ENCODE peak calls at places on chromosomes 12 and 14, in nine cellular contexts. One of them, this sample, is unnamed.

GRCh38 chr12:107373238-107373809 is 280.0 kb upstream of the CRY1 start:
- DNase-seq in A549: no peak
- DNase-seq in activated T-cell treated with anti-CD3 and anti-CD28 coated beads, Interleukin-2, amount 50 U/mL, for 72 hours: no peak
- DNase-seq in GM10248: no peak
- DNase-seq in posterior cingulate gyrus: no peak
- DNase-seq in hypothalamus: no peak
- DNase-seq in ACHN: no peak
- DNase-seq in amygdala: no peak
- DNase-seq in activated CD4-positive, alpha-beta T cell treated with anti-CD3 and anti-CD28 coated beads for 4 hours: no peak
- DNase-seq in this sample: peak; percentile 48

GRCh38 chr14:36367985-36368774 is 47.7 kb upstream of the MBIP start:
- DNase-seq in A549: no peak
- DNase-seq in activated T-cell treated with anti-CD3 and anti-CD28 coated beads, Interleukin-2, amount 50 U/mL, for 72 hours: no peak
- DNase-seq in GM10248: no peak
- DNase-seq in posterior cingulate gyrus: no peak
- DNase-seq in hypothalamus: no peak
- DNase-seq in ACHN: no peak
- DNase-seq in amygdala: no peak
- DNase-seq in activated CD4-positive, alpha-beta T cell treated with anti-CD3 and anti-CD28 coated beads for 4 hours: no peak
- DNase-seq in this sample: no peak

GRCh38 chr12:31589896-31590729 is 823 bp downstream of the DENND5B start:
- DNase-seq in A549: peak; percentile 81
- DNase-seq in activated T-cell treated with anti-CD3 and anti-CD28 coated beads, Interleukin-2, amount 50 U/mL, for 72 hours: peak; percentile 54
- DNase-seq in GM10248: peak; percentile 60
- DNase-seq in posterior cingulate gyrus: peak; percentile 89
- DNase-seq in hypothalamus: peak; percentile 78
- DNase-seq in ACHN: peak; percentile 85
- DNase-seq in amygdala: peak; percentile 81
- DNase-seq in activated CD4-positive, alpha-beta T cell treated with anti-CD3 and anti-CD28 coated beads for 4 hours: peak; percentile 1
- DNase-seq in this sample: peak; percentile 29

GRCh38 chr14:70919774-70920173 is 12.5 kb downstream of the PCNX1 start:
- DNase-seq in A549: no peak
- DNase-seq in activated T-cell treated with anti-CD3 and anti-CD28 coated beads, Interleukin-2, amount 50 U/mL, for 72 hours: no peak
- DNase-seq in GM10248: no peak
- DNase-seq in posterior cingulate gyrus: no peak
- DNase-seq in hypothalamus: no peak
- DNase-seq in ACHN: peak; percentile 24
- DNase-seq in amygdala: no peak
- DNase-seq in activated CD4-positive, alpha-beta T cell treated with anti-CD3 and anti-CD28 coated beads for 4 hours: peak; percentile 45
- DNase-seq in this sample: no peak

GRCh38 chr14:38536376-38537038 is 280.6 kb upstream of the CLEC14A start:
- DNase-seq in A549: no peak
- DNase-seq in activated T-cell treated with anti-CD3 and anti-CD28 coated beads, Interleukin-2, amount 50 U/mL, for 72 hours: no peak
- DNase-seq in GM10248: no peak
- DNase-seq in posterior cingulate gyrus: no peak
- DNase-seq in hypothalamus: no peak
- DNase-seq in ACHN: no peak
- DNase-seq in amygdala: no peak
- DNase-seq in activated CD4-positive, alpha-beta T cell treated with anti-CD3 and anti-CD28 coated beads for 4 hours: no peak
- DNase-seq in this sample: no peak

GRCh38 chr12:20585055-20585625 is 110.0 kb upstream of the SLCO1C1 start:
- DNase-seq in A549: no peak
- DNase-seq in activated T-cell treated with anti-CD3 and anti-CD28 coated beads, Interleukin-2, amount 50 U/mL, for 72 hours: no peak
- DNase-seq in GM10248: no peak
- DNase-seq in posterior cingulate gyrus: no peak
- DNase-seq in hypothalamus: no peak
- DNase-seq in ACHN: no peak
- DNase-seq in amygdala: no peak
- DNase-seq in activated CD4-positive, alpha-beta T cell treated with anti-CD3 and anti-CD28 coated beads for 4 hours: no peak
- DNase-seq in this sample: no peak

GRCh38 chr14:49992901-49993335 is 100.0 kb downstream of the ARF6 start:
- DNase-seq in A549: peak; percentile 88
- DNase-seq in activated T-cell treated with anti-CD3 and anti-CD28 coated beads, Interleukin-2, amount 50 U/mL, for 72 hours: peak; percentile 65
- DNase-seq in GM10248: peak; percentile 68
- DNase-seq in posterior cingulate gyrus: no peak
- DNase-seq in hypothalamus: no peak
- DNase-seq in ACHN: no peak
- DNase-seq in amygdala: no peak
- DNase-seq in activated CD4-positive, alpha-beta T cell treated with anti-CD3 and anti-CD28 coated beads for 4 hours: no peak
- DNase-seq in this sample: no peak

GRCh38 chr12:41190360-41190759 is 2.2 kb downstream of the PDZRN4 start:
- DNase-seq in A549: peak; percentile 44
- DNase-seq in activated T-cell treated with anti-CD3 and anti-CD28 coated beads, Interleukin-2, amount 50 U/mL, for 72 hours: no peak
- DNase-seq in GM10248: peak; percentile 2
- DNase-seq in posterior cingulate gyrus: peak; percentile 73
- DNase-seq in hypothalamus: no peak
- DNase-seq in ACHN: peak; percentile 39
- DNase-seq in amygdala: no peak
- DNase-seq in activated CD4-positive, alpha-beta T cell treated with anti-CD3 and anti-CD28 coated beads for 4 hours: no peak
- DNase-seq in this sample: no peak

GRCh38 chr12:92149563-92149962 is 3.9 kb upstream of the BTG1 start:
- DNase-seq in A549: no peak
- DNase-seq in activated T-cell treated with anti-CD3 and anti-CD28 coated beads, Interleukin-2, amount 50 U/mL, for 72 hours: no peak
- DNase-seq in GM10248: no peak
- DNase-seq in posterior cingulate gyrus: no peak
- DNase-seq in hypothalamus: no peak
- DNase-seq in ACHN: no peak
- DNase-seq in amygdala: no peak
- DNase-seq in activated CD4-positive, alpha-beta T cell treated with anti-CD3 and anti-CD28 coated beads for 4 hours: no peak
- DNase-seq in this sample: no peak

GRCh38 chr14:77014004-77014604 is 14.4 kb downstream of the IRF2BPL start:
- DNase-seq in A549: no peak
- DNase-seq in activated T-cell treated with anti-CD3 and anti-CD28 coated beads, Interleukin-2, amount 50 U/mL, for 72 hours: no peak
- DNase-seq in GM10248: no peak
- DNase-seq in posterior cingulate gyrus: peak; percentile 85
- DNase-seq in hypothalamus: no peak
- DNase-seq in ACHN: no peak
- DNase-seq in amygdala: no peak
- DNase-seq in activated CD4-positive, alpha-beta T cell treated with anti-CD3 and anti-CD28 coated beads for 4 hours: no peak
- DNase-seq in this sample: no peak

GRCh38 chr14:82387699-82388098 is 854.0 kb upstream of the SEL1L start:
- DNase-seq in A549: no peak
- DNase-seq in activated T-cell treated with anti-CD3 and anti-CD28 coated beads, Interleukin-2, amount 50 U/mL, for 72 hours: no peak
- DNase-seq in GM10248: no peak
- DNase-seq in posterior cingulate gyrus: no peak
- DNase-seq in hypothalamus: no peak
- DNase-seq in ACHN: no peak
- DNase-seq in amygdala: no peak
- DNase-seq in activated CD4-positive, alpha-beta T cell treated with anti-CD3 and anti-CD28 coated beads for 4 hours: no peak
- DNase-seq in this sample: no peak

GRCh38 chr14:59028476-59029202 is 159.8 kb upstream of the DAAM1 start:
- DNase-seq in A549: peak; percentile 68
- DNase-seq in activated T-cell treated with anti-CD3 and anti-CD28 coated beads, Interleukin-2, amount 50 U/mL, for 72 hours: peak; percentile 41
- DNase-seq in GM10248: peak; percentile 53
- DNase-seq in posterior cingulate gyrus: peak; percentile 88
- DNase-seq in hypothalamus: no peak
- DNase-seq in ACHN: peak; percentile 79
- DNase-seq in amygdala: no peak
- DNase-seq in activated CD4-positive, alpha-beta T cell treated with anti-CD3 and anti-CD28 coated beads for 4 hours: peak; percentile 3
- DNase-seq in this sample: peak; percentile 59

GRCh38 chr12:59459966-59460365 is 135.9 kb upstream of the SLC16A7 start:
- DNase-seq in A549: no peak
- DNase-seq in activated T-cell treated with anti-CD3 and anti-CD28 coated beads, Interleukin-2, amount 50 U/mL, for 72 hours: no peak
- DNase-seq in GM10248: no peak
- DNase-seq in posterior cingulate gyrus: no peak
- DNase-seq in hypothalamus: no peak
- DNase-seq in ACHN: peak; percentile 27
- DNase-seq in amygdala: no peak
- DNase-seq in activated CD4-positive, alpha-beta T cell treated with anti-CD3 and anti-CD28 coated beads for 4 hours: no peak
- DNase-seq in this sample: no peak

GRCh38 chr12:93167841-93168492 is 209.8 kb upstream of the NUDT4 start:
- DNase-seq in A549: no peak
- DNase-seq in activated T-cell treated with anti-CD3 and anti-CD28 coated beads, Interleukin-2, amount 50 U/mL, for 72 hours: peak; percentile 33
- DNase-seq in GM10248: peak; percentile 45
- DNase-seq in posterior cingulate gyrus: no peak
- DNase-seq in hypothalamus: no peak
- DNase-seq in ACHN: peak; percentile 42
- DNase-seq in amygdala: no peak
- DNase-seq in activated CD4-positive, alpha-beta T cell treated with anti-CD3 and anti-CD28 coated beads for 4 hours: peak; percentile 4
- DNase-seq in this sample: no peak

GRCh38 chr12:113240395-113240794 is 19.1 kb downstream of the TPCN1 start:
- DNase-seq in A549: no peak
- DNase-seq in activated T-cell treated with anti-CD3 and anti-CD28 coated beads, Interleukin-2, amount 50 U/mL, for 72 hours: no peak
- DNase-seq in GM10248: peak; percentile 52
- DNase-seq in posterior cingulate gyrus: no peak
- DNase-seq in hypothalamus: no peak
- DNase-seq in ACHN: no peak
- DNase-seq in amygdala: no peak
- DNase-seq in activated CD4-positive, alpha-beta T cell treated with anti-CD3 and anti-CD28 coated beads for 4 hours: no peak
- DNase-seq in this sample: no peak

GRCh38 chr14:88016768-88017167 is 11.8 kb downstream of the GPR65 start:
- DNase-seq in A549: no peak
- DNase-seq in activated T-cell treated with anti-CD3 and anti-CD28 coated beads, Interleukin-2, amount 50 U/mL, for 72 hours: no peak
- DNase-seq in GM10248: no peak
- DNase-seq in posterior cingulate gyrus: no peak
- DNase-seq in hypothalamus: no peak
- DNase-seq in ACHN: no peak
- DNase-seq in amygdala: no peak
- DNase-seq in activated CD4-positive, alpha-beta T cell treated with anti-CD3 and anti-CD28 coated beads for 4 hours: no peak
- DNase-seq in this sample: no peak

GRCh38 chr12:124551268-124552144 is 15.9 kb downstream of the NCOR2 start:
- DNase-seq in A549: no peak
- DNase-seq in activated T-cell treated with anti-CD3 and anti-CD28 coated beads, Interleukin-2, amount 50 U/mL, for 72 hours: no peak
- DNase-seq in GM10248: no peak
- DNase-seq in posterior cingulate gyrus: no peak
- DNase-seq in hypothalamus: no peak
- DNase-seq in ACHN: no peak
- DNase-seq in amygdala: no peak
- DNase-seq in activated CD4-positive, alpha-beta T cell treated with anti-CD3 and anti-CD28 coated beads for 4 hours: no peak
- DNase-seq in this sample: no peak

GRCh38 chr12:118137148-118137678 is 1.3 kb downstream of the PEBP1 start:
- DNase-seq in A549: no peak
- DNase-seq in activated T-cell treated with anti-CD3 and anti-CD28 coated beads, Interleukin-2, amount 50 U/mL, for 72 hours: no peak
- DNase-seq in GM10248: no peak
- DNase-seq in posterior cingulate gyrus: no peak
- DNase-seq in hypothalamus: no peak
- DNase-seq in ACHN: no peak
- DNase-seq in amygdala: no peak
- DNase-seq in activated CD4-positive, alpha-beta T cell treated with anti-CD3 and anti-CD28 coated beads for 4 hours: no peak
- DNase-seq in this sample: no peak

GRCh38 chr12:42643881-42644579 is 54.5 kb upstream of the PRICKLE1 start:
- DNase-seq in A549: no peak
- DNase-seq in activated T-cell treated with anti-CD3 and anti-CD28 coated beads, Interleukin-2, amount 50 U/mL, for 72 hours: no peak
- DNase-seq in GM10248: no peak
- DNase-seq in posterior cingulate gyrus: no peak
- DNase-seq in hypothalamus: no peak
- DNase-seq in ACHN: no peak
- DNase-seq in amygdala: no peak
- DNase-seq in activated CD4-positive, alpha-beta T cell treated with anti-CD3 and anti-CD28 coated beads for 4 hours: no peak
- DNase-seq in this sample: no peak

GRCh38 chr12:30145351-30146017 is 361.7 kb upstream of the TMTC1 start:
- DNase-seq in A549: no peak
- DNase-seq in activated T-cell treated with anti-CD3 and anti-CD28 coated beads, Interleukin-2, amount 50 U/mL, for 72 hours: no peak
- DNase-seq in GM10248: no peak
- DNase-seq in posterior cingulate gyrus: no peak
- DNase-seq in hypothalamus: no peak
- DNase-seq in ACHN: no peak
- DNase-seq in amygdala: no peak
- DNase-seq in activated CD4-positive, alpha-beta T cell treated with anti-CD3 and anti-CD28 coated beads for 4 hours: no peak
- DNase-seq in this sample: no peak

GRCh38 chr14:91167380-91167770 is 53.5 kb downstream of the DGLUCY start:
- DNase-seq in A549: no peak
- DNase-seq in activated T-cell treated with anti-CD3 and anti-CD28 coated beads, Interleukin-2, amount 50 U/mL, for 72 hours: no peak
- DNase-seq in GM10248: no peak
- DNase-seq in posterior cingulate gyrus: peak; percentile 55
- DNase-seq in hypothalamus: no peak
- DNase-seq in ACHN: no peak
- DNase-seq in amygdala: no peak
- DNase-seq in activated CD4-positive, alpha-beta T cell treated with anti-CD3 and anti-CD28 coated beads for 4 hours: no peak
- DNase-seq in this sample: no peak

GRCh38 chr14:101248056-101248725 is 313.1 kb upstream of the DIO3 start:
- DNase-seq in A549: no peak
- DNase-seq in activated T-cell treated with anti-CD3 and anti-CD28 coated beads, Interleukin-2, amount 50 U/mL, for 72 hours: no peak
- DNase-seq in GM10248: no peak
- DNase-seq in posterior cingulate gyrus: peak; percentile 74
- DNase-seq in hypothalamus: no peak
- DNase-seq in ACHN: no peak
- DNase-seq in amygdala: no peak
- DNase-seq in activated CD4-positive, alpha-beta T cell treated with anti-CD3 and anti-CD28 coated beads for 4 hours: no peak
- DNase-seq in this sample: no peak

GRCh38 chr12:72207094-72207493 is 65.1 kb upstream of the TRHDE start:
- DNase-seq in A549: no peak
- DNase-seq in activated T-cell treated with anti-CD3 and anti-CD28 coated beads, Interleukin-2, amount 50 U/mL, for 72 hours: no peak
- DNase-seq in GM10248: no peak
- DNase-seq in posterior cingulate gyrus: no peak
- DNase-seq in hypothalamus: no peak
- DNase-seq in ACHN: no peak
- DNase-seq in amygdala: no peak
- DNase-seq in activated CD4-positive, alpha-beta T cell treated with anti-CD3 and anti-CD28 coated beads for 4 hours: no peak
- DNase-seq in this sample: no peak

GRCh38 chr12:27970981-27971489 is 1.5 kb downstream of the PTHLH start:
- DNase-seq in A549: no peak
- DNase-seq in activated T-cell treated with anti-CD3 and anti-CD28 coated beads, Interleukin-2, amount 50 U/mL, for 72 hours: no peak
- DNase-seq in GM10248: no peak
- DNase-seq in posterior cingulate gyrus: peak; percentile 76
- DNase-seq in hypothalamus: no peak
- DNase-seq in ACHN: no peak
- DNase-seq in amygdala: no peak
- DNase-seq in activated CD4-positive, alpha-beta T cell treated with anti-CD3 and anti-CD28 coated beads for 4 hours: no peak
- DNase-seq in this sample: no peak

GRCh38 chr14:33414041-33414440 is 475.4 kb downstream of the NPAS3 start:
- DNase-seq in A549: no peak
- DNase-seq in activated T-cell treated with anti-CD3 and anti-CD28 coated beads, Interleukin-2, amount 50 U/mL, for 72 hours: no peak
- DNase-seq in GM10248: peak; percentile 3
- DNase-seq in posterior cingulate gyrus: no peak
- DNase-seq in hypothalamus: no peak
- DNase-seq in ACHN: no peak
- DNase-seq in amygdala: no peak
- DNase-seq in activated CD4-positive, alpha-beta T cell treated with anti-CD3 and anti-CD28 coated beads for 4 hours: no peak
- DNase-seq in this sample: no peak

GRCh38 chr12:51009038-51009437 is 17.1 kb downstream of the SLC11A2 start:
- DNase-seq in A549: no peak
- DNase-seq in activated T-cell treated with anti-CD3 and anti-CD28 coated beads, Interleukin-2, amount 50 U/mL, for 72 hours: peak; percentile 61
- DNase-seq in GM10248: peak; percentile 30
- DNase-seq in posterior cingulate gyrus: peak; percentile 95
- DNase-seq in hypothalamus: no peak
- DNase-seq in ACHN: peak; percentile 83
- DNase-seq in amygdala: peak; percentile 58
- DNase-seq in activated CD4-positive, alpha-beta T cell treated with anti-CD3 and anti-CD28 coated beads for 4 hours: peak; percentile 50
- DNase-seq in this sample: peak; percentile 75

GRCh38 chr14:29749327-29749726 is 178.3 kb downstream of the PRKD1 start:
- DNase-seq in A549: peak; percentile 23
- DNase-seq in activated T-cell treated with anti-CD3 and anti-CD28 coated beads, Interleukin-2, amount 50 U/mL, for 72 hours: no peak
- DNase-seq in GM10248: no peak
- DNase-seq in posterior cingulate gyrus: no peak
- DNase-seq in hypothalamus: no peak
- DNase-seq in ACHN: peak; percentile 64
- DNase-seq in amygdala: no peak
- DNase-seq in activated CD4-positive, alpha-beta T cell treated with anti-CD3 and anti-CD28 coated beads for 4 hours: no peak
- DNase-seq in this sample: no peak

GRCh38 chr14:64725360-64725815 is 21.2 kb downstream of the PLEKHG3 start:
- DNase-seq in A549: no peak
- DNase-seq in activated T-cell treated with anti-CD3 and anti-CD28 coated beads, Interleukin-2, amount 50 U/mL, for 72 hours: no peak
- DNase-seq in GM10248: no peak
- DNase-seq in posterior cingulate gyrus: peak; percentile 23
- DNase-seq in hypothalamus: no peak
- DNase-seq in ACHN: no peak
- DNase-seq in amygdala: no peak
- DNase-seq in activated CD4-positive, alpha-beta T cell treated with anti-CD3 and anti-CD28 coated beads for 4 hours: no peak
- DNase-seq in this sample: no peak

GRCh38 chr12:644818-645552 is 18.3 kb downstream of the NINJ2 start:
- DNase-seq in A549: no peak
- DNase-seq in activated T-cell treated with anti-CD3 and anti-CD28 coated beads, Interleukin-2, amount 50 U/mL, for 72 hours: no peak
- DNase-seq in GM10248: no peak
- DNase-seq in posterior cingulate gyrus: no peak
- DNase-seq in hypothalamus: no peak
- DNase-seq in ACHN: no peak
- DNase-seq in amygdala: no peak
- DNase-seq in activated CD4-positive, alpha-beta T cell treated with anti-CD3 and anti-CD28 coated beads for 4 hours: no peak
- DNase-seq in this sample: no peak

GRCh38 chr14:73049428-73049827 is 8.9 kb upstream of the RBM25 start:
- DNase-seq in A549: no peak
- DNase-seq in activated T-cell treated with anti-CD3 and anti-CD28 coated beads, Interleukin-2, amount 50 U/mL, for 72 hours: no peak
- DNase-seq in GM10248: no peak
- DNase-seq in posterior cingulate gyrus: no peak
- DNase-seq in hypothalamus: no peak
- DNase-seq in ACHN: no peak
- DNase-seq in amygdala: no peak
- DNase-seq in activated CD4-positive, alpha-beta T cell treated with anti-CD3 and anti-CD28 coated beads for 4 hours: no peak
- DNase-seq in this sample: no peak

GRCh38 chr12:112822056-112822455 is 30.5 kb downstream of the RPH3A start:
- DNase-seq in A549: no peak
- DNase-seq in activated T-cell treated with anti-CD3 and anti-CD28 coated beads, Interleukin-2, amount 50 U/mL, for 72 hours: no peak
- DNase-seq in GM10248: no peak
- DNase-seq in posterior cingulate gyrus: peak; percentile 82
- DNase-seq in hypothalamus: no peak
- DNase-seq in ACHN: no peak
- DNase-seq in amygdala: no peak
- DNase-seq in activated CD4-positive, alpha-beta T cell treated with anti-CD3 and anti-CD28 coated beads for 4 hours: no peak
- DNase-seq in this sample: no peak

This sample was measured in activated naive CD4-positive, alpha-beta T cell treated with anti-CD3 and anti-CD28 coated beads, Interleukin-2, amount 10 ng/mL, durations not matched to agents 7 days and 5 days.